ENCODE peak calls at places on chromosomes 6 and 20, in seven cellular contexts. T, Y, E, V, Q, F and N are unnamed samples.

GRCh38 chr20:11200423-11200822 is 526.6 kb upstream of the JAG1 start:
- DNase-seq in T (no peak), Y (no peak), E (no peak), V (no peak), Q (no peak), F (no peak), N (no peak)

GRCh38 chr6:146974346-146974745 is 229.9 kb upstream of the STXBP5 start:
- DNase-seq in T (no peak), Y (no peak), E (no peak), V (no peak), Q (no peak), F (no peak), N (no peak)

GRCh38 chr6:170212051-170212756 is 78.7 kb downstream of the DLL1 start:
- DNase-seq in T (no peak), Y (no peak), E (no peak), V (no peak), Q (peak; percentile 30), F (peak; percentile 22), N (no peak)

GRCh38 chr6:165850434-165851019 is 187.5 kb upstream of the PDE10A start:
- DNase-seq in T (peak; percentile 64), Y (peak; percentile 45), E (no peak), V (no peak), Q (peak; percentile 77), F (peak; percentile 71), N (peak; percentile 51)

GRCh38 chr20:42483694-42484303 is 705.9 kb downstream of the PTPRT start:
- DNase-seq in T (no peak), Y (no peak), E (no peak), V (no peak), Q (no peak), F (no peak), N (no peak)

GRCh38 chr6:106608080-106608668 is 21.1 kb downstream of the RTN4IP1 start:
- DNase-seq in T (no peak), Y (no peak), E (no peak), V (no peak), Q (no peak), F (no peak), N (peak; percentile 41)

GRCh38 chr6:128275030-128275429 is 245.4 kb downstream of the PTPRK start:
- DNase-seq in T (no peak), Y (no peak), E (no peak), V (no peak), Q (no peak), F (no peak), N (no peak)

GRCh38 chr20:10863337-10864060 is 189.7 kb upstream of the JAG1 start:
- DNase-seq in T (no peak), Y (no peak), E (no peak), V (no peak), Q (no peak), F (no peak), N (peak; percentile 38)

GRCh38 chr20:25316506-25317190 is 68.8 kb downstream of the PYGB start:
- DNase-seq in T (no peak), Y (no peak), E (no peak), V (peak; percentile 14), Q (peak; percentile 33), F (no peak), N (no peak)

GRCh38 chr6:119078449-119079287 is at the start of gene FAM184A:
- DNase-seq in T (peak; percentile 47), Y (peak; percentile 73), E (no peak), V (peak; percentile 78), Q (peak; percentile 80), F (peak; percentile 56), N (peak; percentile 49)

GRCh38 chr6:19301980-19302379 is 535.2 kb upstream of the ID4 start:
- DNase-seq in T (no peak), Y (no peak), E (no peak), V (no peak), Q (no peak), F (no peak), N (peak; percentile 30)

GRCh38 chr6:91079939-91080338 is 493.1 kb upstream of the MAP3K7 start:
- DNase-seq in T (no peak), Y (no peak), E (no peak), V (no peak), Q (no peak), F (no peak), N (no peak)

GRCh38 chr20:36339646-36340592 is 33.8 kb downstream of the DLGAP4 start:
- DNase-seq in T (no peak), Y (no peak), E (no peak), V (no peak), Q (peak; percentile 44), F (no peak), N (no peak)

GRCh38 chr6:111646942-111647341 is 41.3 kb upstream of the TRAF3IP2 start:
- DNase-seq in T (peak; percentile 33), Y (no peak), E (no peak), V (no peak), Q (no peak), F (no peak), N (no peak)

GRCh38 chr6:161921602-161922400 is 647.9 kb upstream of the AGPAT4 start:
- DNase-seq in T (no peak), Y (no peak), E (no peak), V (no peak), Q (no peak), F (no peak), N (no peak)

GRCh38 chr6:122722746-122723145 is 56.8 kb upstream of the FABP7 start:
- DNase-seq in T (no peak), Y (no peak), E (no peak), V (no peak), Q (no peak), F (no peak), N (no peak)

GRCh38 chr6:93902517-93902916 is 483.2 kb upstream of the EPHA7 start:
- DNase-seq in T (no peak), Y (no peak), E (no peak), V (no peak), Q (no peak), F (no peak), N (no peak)

GRCh38 chr6:159104163-159104885 is 59.5 kb upstream of the TAGAP start:
- DNase-seq in T (no peak), Y (peak; percentile 78), E (no peak), V (no peak), Q (peak; percentile 72), F (peak; percentile 69), N (peak; percentile 69)

GRCh38 chr6:37725967-37726366 is 28.3 kb upstream of the MDGA1 start:
- DNase-seq in T (no peak), Y (no peak), E (no peak), V (no peak), Q (no peak), F (no peak), N (peak; percentile 21)

GRCh38 chr6:160139420-160139851 is 17.8 kb downstream of the SLC22A1 start:
- DNase-seq in T (no peak), Y (no peak), E (no peak), V (no peak), Q (no peak), F (no peak), N (peak; percentile 86)

GRCh38 chr20:18537651-18538050 is 29.6 kb upstream of the SMIM26 start:
- DNase-seq in T (no peak), Y (no peak), E (no peak), V (no peak), Q (no peak), F (no peak), N (peak; percentile 45)

GRCh38 chr20:43961116-43961515 is 46.5 kb downstream of the TOX2 start:
- DNase-seq in T (no peak), Y (no peak), E (no peak), V (no peak), Q (no peak), F (no peak), N (no peak)
- H3K27ac ChIP-seq in T (no peak overlapping the region), Y (no peak overlapping the region), E (no peak overlapping the region), V (no peak overlapping the region), Q (no peak overlapping the region), F (no peak overlapping the region), N (no peak overlapping the region)

DNA sequence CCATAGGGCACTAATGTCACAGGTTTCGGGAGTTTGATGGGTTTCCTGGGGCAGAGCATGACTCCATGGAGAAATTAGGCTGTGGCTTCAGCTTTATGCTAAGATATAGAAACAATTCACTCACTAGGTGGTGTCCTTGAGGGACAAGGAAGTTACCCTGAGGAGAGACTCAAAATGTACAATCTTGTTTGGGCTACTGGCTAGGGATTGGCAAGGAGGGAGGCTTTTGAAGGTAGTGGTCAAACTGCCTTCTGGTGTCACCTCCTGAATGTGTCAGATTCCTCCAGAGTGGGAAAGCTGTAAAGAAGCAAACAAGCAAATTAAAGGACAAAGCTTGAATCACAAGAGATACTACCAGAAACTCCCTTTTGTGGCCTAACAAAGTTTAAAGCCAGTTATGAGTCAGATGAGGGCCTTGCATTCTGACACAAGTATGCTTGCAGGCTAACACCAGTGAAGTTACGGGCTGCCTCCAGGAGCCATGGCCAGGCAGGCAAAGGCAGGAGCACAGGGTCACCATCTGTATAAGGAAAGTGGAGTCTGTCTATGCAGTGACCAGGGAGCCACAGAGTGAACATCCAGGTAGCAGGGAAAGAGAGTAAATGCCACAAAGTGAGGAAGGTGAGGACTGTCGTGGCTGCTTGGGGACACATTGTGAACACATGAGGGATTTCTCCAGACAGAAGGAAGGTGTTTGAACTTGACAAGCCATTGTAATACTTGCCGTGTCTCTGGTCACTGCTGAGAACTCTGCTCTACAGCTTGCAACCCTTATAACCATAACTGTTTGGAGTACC is 107.7 kb upstream of the DTNBP1 start:
- DNase-seq in T (no peak), Y (no peak), E (no peak), V (no peak), Q (no peak), F (no peak), N (no peak)
- TF ChIP-seq CTCF in T (no peak), Y (no peak), E (no peak), V (no peak), Q (no peak), F (no peak), N (no peak)

GRCh38 chr6:1697688-1698351 is 88.1 kb downstream of the FOXC1 start:
- DNase-seq in T (no peak), Y (no peak), E (no peak), V (no peak), Q (no peak), F (no peak), N (no peak)

GRCh38 chr6:1700283-1700967 is 90.7 kb downstream of the FOXC1 start:
- DNase-seq in T (no peak), Y (no peak), E (no peak), V (no peak), Q (no peak), F (no peak), N (no peak)

GRCh38 chr6:1698527-1698926 is 88.8 kb downstream of the FOXC1 start:
- DNase-seq in T (no peak), Y (no peak), E (no peak), V (no peak), Q (no peak), F (no peak), N (no peak)

GRCh38 chr6:1695546-1696494 is 86.1 kb downstream of the FOXC1 start:
- DNase-seq in T (no peak), Y (no peak), E (no peak), V (no peak), Q (no peak), F (no peak), N (no peak)

GRCh38 chr6:1696495-1696850 is 86.8 kb downstream of the FOXC1 start:
- DNase-seq in T (no peak), Y (no peak), E (no peak), V (no peak), Q (no peak), F (no peak), N (no peak)
- H3K27ac ChIP-seq in T (no peak overlapping the region), Y (no peak overlapping the region), E (peak overlapping the region; percentile 87), V (no peak overlapping the region), Q (no peak overlapping the region), F (no peak overlapping the region), N (no peak overlapping the region)

DNA sequence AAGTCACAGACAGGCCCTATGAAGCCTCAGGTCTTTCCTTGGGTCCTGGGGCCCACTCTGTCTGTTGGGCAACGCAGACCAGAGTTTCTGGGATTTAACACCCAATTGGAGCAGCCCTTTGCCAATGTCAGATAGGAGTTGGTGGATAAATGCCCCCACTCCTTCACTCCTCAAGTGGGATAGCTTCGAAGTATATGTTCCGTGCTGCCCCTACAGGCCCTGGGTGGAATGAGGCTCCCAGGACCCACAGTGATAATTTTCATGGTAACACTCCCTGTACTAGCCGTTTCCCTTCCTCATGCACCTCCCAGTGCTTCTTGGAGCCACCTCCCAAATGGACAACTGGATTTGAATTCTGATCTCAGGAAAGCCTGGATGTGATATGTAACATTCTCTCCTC is 145.4 kb downstream of the FOXA2 start:
- DNase-seq in T (no peak), Y (no peak), E (no peak), V (no peak), Q (no peak), F (no peak), N (no peak)
- TF ChIP-seq CTCF in T (no peak), Y (no peak), E (no peak), V (no peak), Q (no peak), F (no peak), N (no peak)